ENCODE peak calls at places on chromosome 9, in eight cellular contexts. L is psoas muscle; F is A549; T is IMR-90; G is neural progenitor cell; B is CD4-positive, alpha-beta memory T cell; E is left lung; H is uterus. X is an unnamed sample. For H3K9me3, the result is how much of the 10 kb centered on the place peaks cover.

GRCh38 chr9:123544007-123544827 is 188.2 kb downstream of the CRB2 start:
- DNase-seq in F (peak), H (no peak), L (no peak), G (peak), E (no peak), T (peak), B (peak), X (peak)

GRCh38 chr9:33249087-33249657 is 9.2 kb downstream of the SPINK4 start:
- DNase-seq in F (no peak), E (no peak), T (no peak), B (no peak), G (no peak), H (no peak), L (no peak), X (no peak)

GRCh38 chr9:115395511-115396021 is 277.6 kb upstream of the TNC start:
- DNase-seq in G (no peak), T (peak), H (no peak), L (no peak), E (no peak), B (no peak), F (no peak), X (no peak)

GRCh38 chr9:123329329-123329955 is 26.6 kb upstream of the CRB2 start:
- DNase-seq in T (no peak), F (no peak), L (no peak), E (no peak), H (no peak), B (no peak), G (no peak), X (peak)

GRCh38 chr9:93810028-93810971 is 144.9 kb downstream of the BARX1 start:
- DNase-seq in F (no peak), G (peak), E (peak), L (no peak), T (no peak), B (no peak), H (no peak), X (no peak)

GRCh38 chr9:126474786-126475485 is 138.8 kb upstream of the LMX1B start:
- DNase-seq in L (no peak), F (peak), T (peak), G (no peak), E (no peak), B (no peak), H (no peak), X (no peak)

GRCh38 chr9:128214571-128215490 is 11.7 kb downstream of the DNM1 start:
- DNase-seq in L (no peak), E (no peak), H (no peak), G (no peak), T (no peak), F (no peak), B (no peak), X (no peak)

GRCh38 chr9:99824378-99825157 is 2.9 kb downstream of the NR4A3 start:
- DNase-seq in B (peak), F (peak), T (no peak), G (peak), E (peak), L (no peak), H (peak), X (peak)

GRCh38 chr9:126699401-126699851 is 85.7 kb downstream of the LMX1B start:
- DNase-seq in L (no peak), E (no peak), F (no peak), T (no peak), G (peak), B (no peak), H (no peak), X (no peak)

GRCh38 chr9:100196828-100197227 is 97.8 kb downstream of the INVS start:
- DNase-seq in F (no peak), G (no peak), B (no peak), E (no peak), L (no peak), T (no peak), H (no peak), X (no peak)

GRCh38 chr9:33619666-33620404 is 95.8 kb downstream of the ANKRD18B start:
- DNase-seq in H (no peak), E (no peak), T (peak), F (peak), G (no peak), L (no peak), B (no peak), X (no peak)

GRCh38 chr9:16335788-16336580 is 534.5 kb downstream of the BNC2 start:
- DNase-seq in L (peak), E (no peak), B (no peak), F (peak), G (no peak), T (peak), H (peak), X (peak)

GRCh38 chr9:89387970-89388867 is 69.9 kb downstream of the SECISBP2 start:
- DNase-seq in F (no peak), E (peak), H (peak), G (no peak), L (peak), T (peak), B (no peak), X (peak)

GRCh38 chr9:21993007-21993406 is 1.2 kb downstream of the CDKN2A start:
- DNase-seq in G (no peak), T (no peak), L (no peak), E (no peak), B (no peak), F (no peak), H (no peak), X (no peak)
- H3K27ac ChIP-seq in G (no peak), T (no peak), L (no peak), E (no peak), B (no peak), F (no peak), H (no peak), X (no peak)

DNA sequence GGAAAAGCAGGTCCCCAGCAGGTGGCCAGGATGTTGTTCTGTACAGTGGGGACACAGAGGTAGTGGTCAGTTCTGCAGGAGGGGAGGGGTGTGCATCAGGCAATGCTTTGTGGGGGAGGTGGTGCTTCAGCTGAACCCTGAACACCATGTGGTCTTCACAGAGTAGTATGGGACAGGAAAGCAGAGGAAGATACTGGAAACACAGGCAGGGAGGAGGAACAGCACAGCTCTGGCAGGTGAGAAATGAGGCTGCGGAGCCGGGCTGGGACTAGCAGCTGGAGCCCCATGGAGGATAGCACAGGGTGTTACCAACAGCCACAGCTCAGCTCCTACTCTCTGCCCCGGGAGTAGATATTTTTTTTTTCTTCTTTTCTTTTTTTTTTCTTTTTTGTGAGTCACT is 161.5 kb downstream of the ENTREP1 start:
- DNase-seq in G (no peak), L (no peak), T (no peak), F (no peak), H (no peak), B (no peak), E (no peak), X (no peak)
- H3K9me3 ChIP-seq in G (under half), L (under half), T (under half), F (under half), H (under half), B (under half), E (under half), X (under half)

DNA sequence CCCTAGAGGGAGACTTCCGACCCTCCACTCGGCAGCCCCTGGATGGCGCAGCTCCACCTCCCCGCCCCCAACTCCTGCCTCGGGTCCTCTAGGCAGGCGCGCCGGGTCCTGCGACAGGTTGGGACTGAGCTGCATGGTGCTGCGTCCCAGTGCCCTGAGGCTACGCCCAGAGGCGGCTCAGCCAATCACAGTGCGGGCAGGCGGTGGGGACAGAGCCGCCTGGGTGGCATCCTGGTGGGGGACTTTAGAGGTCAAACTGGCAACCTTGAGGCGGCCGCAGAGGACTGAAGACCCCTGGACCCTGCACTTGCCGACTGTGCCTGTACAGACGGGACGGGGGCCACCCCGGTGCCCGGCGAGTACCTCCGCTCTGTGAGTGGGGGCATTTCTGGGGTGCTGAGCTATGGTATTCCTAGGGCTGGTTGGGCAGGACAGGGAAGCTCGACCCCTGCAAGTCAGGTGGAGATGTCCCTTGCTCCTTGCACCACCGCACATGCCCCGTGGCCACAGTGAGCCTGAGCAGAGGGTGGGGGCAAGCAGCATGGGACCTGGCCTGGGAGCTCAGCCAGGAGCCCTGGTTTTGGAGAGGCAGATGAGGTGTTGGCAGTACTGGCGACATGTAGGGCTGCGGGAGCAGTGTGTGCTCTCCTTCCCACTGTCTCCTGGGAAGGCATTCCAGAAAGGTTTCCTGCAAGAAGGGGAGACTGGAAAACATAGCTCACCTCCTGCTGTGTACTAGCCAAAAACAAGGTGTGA is 45.5 kb downstream of the CTSL start:
- DNase-seq in B (no peak), T (no peak), F (no peak), H (no peak), L (no peak), G (peak), E (peak), X (no peak)
- H3K27ac ChIP-seq in B (no peak), T (no peak), F (no peak), H (no peak), L (no peak), G (no peak), E (no peak), X (no peak)

GRCh38 chr9:138122676-138123075 is 245.1 kb downstream of the CACNA1B start:
- DNase-seq in G (no peak), B (no peak), F (no peak), L (no peak), E (peak), H (no peak), T (no peak), X (no peak)

GRCh38 chr9:138123086-138123485 is 245.5 kb downstream of the CACNA1B start:
- DNase-seq in B (no peak), L (no peak), H (no peak), E (peak), T (no peak), F (no peak), G (no peak), X (no peak)

GRCh38 chr9:138120511-138121437 is 243.2 kb downstream of the CACNA1B start:
- DNase-seq in F (no peak), E (peak), L (no peak), H (no peak), T (no peak), G (no peak), B (no peak), X (no peak)

GRCh38 chr9:138121438-138122050 is 244.0 kb downstream of the CACNA1B start:
- DNase-seq in B (no peak), G (no peak), H (no peak), L (no peak), T (no peak), E (peak), F (no peak), X (no peak)

GRCh38 chr9:138122201-138122600 is 244.6 kb downstream of the CACNA1B start:
- DNase-seq in E (peak), H (no peak), G (no peak), B (no peak), F (no peak), L (no peak), T (no peak), X (no peak)
- H3K9me3 ChIP-seq in E (under half), H (under half), G (under half), B (under half), F (under half), L (under half), T (half or more), X (under half)

GRCh38 chr9:69172895-69173294 is 1.2 kb upstream of the TJP2 start:
- DNase-seq in T (no peak), F (no peak), B (no peak), G (no peak), H (no peak), E (no peak), L (no peak), X (no peak)

GRCh38 chr9:69171517-69171916 is 2.6 kb upstream of the TJP2 start:
- DNase-seq in G (no peak), B (no peak), F (no peak), E (no peak), H (no peak), T (no peak), L (no peak), X (no peak)

GRCh38 chr9:69171049-69171448 is 3.0 kb upstream of the TJP2 start:
- DNase-seq in G (no peak), L (no peak), F (no peak), H (peak), E (no peak), T (peak), B (no peak), X (no peak)

GRCh38 chr9:69168709-69169217 is 5.3 kb upstream of the TJP2 start:
- DNase-seq in E (no peak), B (peak), G (no peak), T (peak), F (no peak), H (no peak), L (no peak), X (peak)

GRCh38 chr9:69170231-69170630 is 3.8 kb upstream of the TJP2 start:
- DNase-seq in H (no peak), T (peak), B (no peak), G (no peak), E (no peak), L (no peak), F (no peak), X (no peak)
- H3K27ac ChIP-seq in H (no peak), T (no peak), B (no peak), G (no peak), E (no peak), L (peak), F (no peak), X (no peak)

GRCh38 chr9:7879551-7880245 is 80.1 kb upstream of the DMAC1 start:
- DNase-seq in T (no peak), E (peak), B (peak), L (no peak), H (no peak), G (peak), F (no peak), X (no peak)
- H3K9me3 ChIP-seq in T (under half), E (under half), B (under half), L (under half), H (under half), G (under half), F (under half), X (under half)